ENCODE peak calls at places on chromosomes 7 and 10, in five cellular contexts. X, T, W, L and S are unnamed samples.

GRCh38 chr10:114418109-114418508 is 13.8 kb upstream of the AFAP1L2 start:
- DNase-seq in T (no peak), W (no peak), L (no peak), X (no peak), S (no peak)

GRCh38 chr7:128939861-128940410 is 2.2 kb downstream of the IRF5 start:
- DNase-seq in W (no peak), T (no peak), L (no peak), X (no peak), S (no peak)

GRCh38 chr7:158705234-158705890 is 758 bp upstream of the NCAPG2 start:
- DNase-seq in W (no peak), L (no peak), T (peak; percentile 44), X (no peak), S (no peak)

GRCh38 chr7:102009628-102010027 is 192.2 kb downstream of the CUX1 start:
- DNase-seq in X (no peak), T (no peak), L (no peak), W (no peak), S (no peak)

GRCh38 chr10:110865804-110866482 is 5.8 kb upstream of the PDCD4 start:
- DNase-seq in L (no peak), W (no peak), T (no peak), X (no peak), S (no peak)

GRCh38 chr10:78028438-78029293 is 649 bp downstream of the POLR3A start:
- DNase-seq in T (peak; percentile 53), W (no peak), L (no peak), X (no peak), S (no peak)

GRCh38 chr7:2802504-2803341 is 41.4 kb downstream of the GNA12 start:
- DNase-seq in W (no peak), T (peak; percentile 52), L (no peak), X (no peak), S (no peak)

GRCh38 chr7:91655656-91656055 is 224.8 kb downstream of the MTERF1 start:
- DNase-seq in W (no peak), T (no peak), X (no peak), L (no peak), S (no peak)

GRCh38 chr10:71561003-71561577 is 158.5 kb downstream of the C10orf105 start:
- DNase-seq in T (no peak), W (no peak), X (no peak), L (no peak), S (no peak)

GRCh38 chr10:68560201-68560915 is at the start of gene TET1:
- DNase-seq in L (peak; percentile 38), W (no peak), X (peak; percentile 23), T (peak; percentile 96), S (peak; percentile 82)

GRCh38 chr10:27784272-27784671 is 38.7 kb upstream of the MKX start:
- DNase-seq in W (no peak), L (no peak), X (no peak), T (no peak), S (no peak)

GRCh38 chr10:27779462-27779861 is 33.8 kb upstream of the MKX start:
- DNase-seq in T (no peak), W (no peak), L (no peak), X (no peak), S (no peak)

DNA sequence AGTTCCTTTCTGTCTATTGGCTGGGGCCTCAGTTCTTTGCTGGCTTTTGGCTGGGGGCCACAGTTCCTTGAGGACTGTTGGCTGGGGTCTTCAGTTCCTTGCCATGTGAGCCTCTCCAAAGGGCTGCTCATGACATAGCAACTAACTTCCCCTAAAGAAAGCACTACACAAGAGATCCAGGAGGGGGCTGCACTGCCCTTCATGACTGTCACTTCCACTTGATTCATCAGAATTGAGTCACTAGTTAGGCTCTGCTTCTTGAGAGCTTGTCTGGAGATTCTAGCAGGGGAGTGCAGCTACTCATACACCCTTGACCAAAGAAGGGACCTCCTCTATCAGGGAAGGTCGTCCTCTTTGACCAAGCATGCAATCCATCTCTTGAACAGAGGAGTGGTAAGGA is 38.0 kb upstream of the MKX start:
- DNase-seq in L (peak; percentile 18), W (peak; percentile 37), T (peak; percentile 79), X (no peak), S (no peak)
- TF ChIP-seq CTCF in L (peak; percentile 31), W (peak; percentile 56), T (peak; percentile 85), X (no peak), S (peak; percentile 45)

DNA sequence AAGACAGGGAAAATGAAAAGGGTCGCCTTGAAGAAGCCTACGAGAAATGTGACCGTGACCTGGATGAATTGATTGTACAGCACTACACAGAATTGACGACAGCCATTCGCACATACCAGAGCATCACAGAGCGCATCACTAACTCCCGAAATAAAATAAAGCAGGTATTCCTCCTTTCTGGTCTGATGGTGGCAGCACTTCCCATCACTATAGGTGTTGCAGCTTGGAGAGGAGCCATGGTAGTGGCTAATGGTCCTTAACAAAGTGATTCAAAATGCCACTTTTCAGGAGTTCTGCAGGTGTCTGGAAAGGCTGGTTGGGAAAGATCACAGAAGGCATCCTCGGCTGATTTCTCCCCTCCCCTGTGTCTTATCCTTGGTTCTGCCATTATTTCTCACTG is 22.1 kb downstream of the EXOC4 start:
- DNase-seq in X (no peak), W (no peak), L (no peak), T (peak; percentile 55), S (no peak)
- TF ChIP-seq CTCF in X (no peak), W (no peak), L (no peak), T (peak; percentile 79), S (no peak)

DNA sequence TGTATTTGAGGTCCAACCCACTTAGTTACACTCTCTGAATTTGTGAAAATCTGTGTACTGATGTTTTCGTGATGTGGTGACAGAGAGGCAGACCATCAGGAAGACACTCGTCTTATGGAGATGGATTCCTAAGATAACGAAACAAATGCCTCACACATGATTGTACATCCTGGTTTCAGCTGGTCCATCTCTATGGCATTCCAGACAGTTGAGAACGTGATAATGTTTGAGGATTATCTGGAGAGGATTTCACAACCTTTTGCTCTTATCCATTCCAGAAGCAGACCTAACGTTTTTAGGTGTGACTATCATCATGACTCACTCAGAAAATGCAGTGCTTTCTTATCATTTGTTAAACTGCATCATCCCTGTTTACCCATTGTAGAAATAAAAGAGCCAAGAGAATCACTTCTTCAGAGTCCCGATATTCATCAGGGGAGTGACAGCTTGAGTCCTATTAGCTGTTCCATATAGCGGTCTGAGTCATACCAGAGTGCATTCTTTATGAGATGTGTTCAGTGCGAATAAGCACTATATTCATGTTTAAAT is 74.5 kb downstream of the BMPER start:
- DNase-seq in W (peak; percentile 63), X (no peak), L (no peak), T (no peak), S (no peak)
- TF ChIP-seq CTCF in W (no peak), X (no peak), L (no peak), T (no peak), S (no peak)

GRCh38 chr7:87797395-87797794 is 78.8 kb downstream of the SLC25A40 start:
- DNase-seq in L (no peak), T (no peak), W (no peak), X (no peak), S (no peak)

DNA sequence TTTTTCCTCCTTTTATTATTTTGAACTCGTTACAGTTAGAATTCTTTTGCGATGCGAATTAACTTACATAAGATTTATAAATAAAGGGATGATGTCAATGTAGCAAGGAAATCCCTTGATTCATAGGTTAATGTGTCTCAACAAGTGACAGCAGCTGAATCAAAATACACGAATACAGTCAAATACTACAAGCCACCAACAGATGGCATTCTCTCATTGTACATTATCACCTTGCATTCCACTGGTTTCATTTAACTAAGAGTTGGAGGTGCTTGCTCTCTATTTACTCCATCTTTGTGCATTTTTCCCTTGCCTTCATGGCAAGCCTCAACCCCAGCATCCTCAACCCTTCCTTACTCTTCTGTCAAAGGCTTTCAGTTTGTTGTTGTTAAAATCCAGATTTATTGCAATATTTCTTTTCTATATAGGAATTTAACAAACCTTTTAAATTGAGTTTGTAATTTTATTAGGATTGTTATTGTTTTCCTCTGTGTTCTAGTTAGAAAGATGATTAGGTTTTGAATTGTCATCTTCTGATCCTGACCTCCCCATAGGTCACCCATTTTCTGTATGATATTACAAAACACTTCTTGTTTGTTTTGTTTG is 78.3 kb downstream of the SLC25A40 start:
- DNase-seq in X (no peak), L (no peak), W (peak; percentile 26), T (peak; percentile 81), S (no peak)
- TF ChIP-seq CTCF in X (peak; percentile 38), L (peak; percentile 63), W (peak; percentile 38), T (peak; percentile 87), S (peak; percentile 78)

GRCh38 chr10:98675902-98676301 is 229.2 kb upstream of the HPS1 start:
- DNase-seq in T (no peak), W (no peak), L (no peak), X (no peak), S (no peak)

GRCh38 chr10:98673156-98673765 is 226.5 kb upstream of the HPS1 start:
- DNase-seq in L (no peak), T (no peak), W (peak; percentile 33), X (no peak), S (no peak)

DNA sequence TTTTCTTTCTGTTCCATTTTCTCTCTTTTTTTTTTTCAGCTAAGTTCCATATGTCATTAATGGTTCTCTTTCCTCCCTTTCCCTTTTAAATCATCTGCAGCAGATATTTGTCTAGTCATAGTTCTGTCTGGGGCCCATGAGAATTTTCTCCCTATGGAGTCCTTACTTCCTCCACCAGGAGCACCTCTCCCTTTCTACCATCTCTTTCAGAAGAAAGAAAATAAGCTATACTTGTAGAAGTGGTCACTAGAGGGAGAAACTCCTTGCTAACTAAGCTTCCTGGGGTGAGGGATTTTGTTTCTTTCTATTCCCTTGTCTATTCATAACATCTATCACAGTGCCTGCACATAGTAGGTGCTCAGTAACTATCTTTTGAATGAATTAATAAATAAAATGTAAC is 230.2 kb upstream of the HPS1 start:
- DNase-seq in X (no peak), W (no peak), T (peak; percentile 53), L (no peak), S (no peak)
- TF ChIP-seq CTCF in X (no peak), W (peak; percentile 5), T (peak; percentile 32), L (no peak), S (no peak)

GRCh38 chr10:29535778-29536459 is 98.9 kb downstream of the SVIL start:
- DNase-seq in X (no peak), W (no peak), T (no peak), L (no peak), S (no peak)
- TF ChIP-seq CTCF in X (no peak), W (no peak), T (no peak), L (no peak), S (no peak)